ENCODE peak calls at places on chromosomes 3 and 15, in five cellular contexts. One of them, this sample, is unnamed.

GRCh38 chr3:66506154-66506553 is 5.3 kb upstream of the LRIG1 start:
- DNase-seq in osteoblast: no peak
- DNase-seq in RWPE2: no peak
- DNase-seq in lower lobe of right lung: no peak
- DNase-seq in foreskin keratinocyte: no peak
- DNase-seq in this sample: no peak

GRCh38 chr3:64184621-64185020 is 40.6 kb downstream of the PRICKLE2 start:
- DNase-seq in osteoblast: no peak
- DNase-seq in foreskin keratinocyte: peak; percentile 49
- DNase-seq in lower lobe of right lung: no peak
- DNase-seq in RWPE2: no peak
- DNase-seq in this sample: no peak

GRCh38 chr15:88390502-88390901 is 76.7 kb downstream of the MRPL46 start:
- DNase-seq in lower lobe of right lung: no peak
- DNase-seq in RWPE2: no peak
- DNase-seq in osteoblast: no peak
- DNase-seq in foreskin keratinocyte: no peak
- DNase-seq in this sample: no peak

GRCh38 chr3:8645717-8646116 is 1.1 kb upstream of the SSUH2 start:
- DNase-seq in foreskin keratinocyte: no peak
- DNase-seq in osteoblast: no peak
- DNase-seq in lower lobe of right lung: no peak
- DNase-seq in RWPE2: no peak
- DNase-seq in this sample: no peak

GRCh38 chr3:146655333-146655996 is 50.3 kb upstream of the PLSCR5 start:
- DNase-seq in osteoblast: no peak
- DNase-seq in lower lobe of right lung: no peak
- DNase-seq in RWPE2: no peak
- DNase-seq in foreskin keratinocyte: no peak
- DNase-seq in this sample: no peak

GRCh38 chr15:38224486-38224885 is 28.1 kb upstream of the SPRED1 start:
- DNase-seq in RWPE2: no peak
- DNase-seq in lower lobe of right lung: no peak
- DNase-seq in foreskin keratinocyte: no peak
- DNase-seq in osteoblast: no peak
- DNase-seq in this sample: no peak

GRCh38 chr3:88231632-88232031 is 81.9 kb downstream of the C3orf38 start:
- DNase-seq in RWPE2: no peak
- DNase-seq in osteoblast: no peak
- DNase-seq in lower lobe of right lung: no peak
- DNase-seq in foreskin keratinocyte: no peak
- DNase-seq in this sample: no peak

GRCh38 chr15:80475572-80475971 is 71.4 kb downstream of the ARNT2 start:
- DNase-seq in foreskin keratinocyte: no peak
- DNase-seq in osteoblast: no peak
- DNase-seq in RWPE2: no peak
- DNase-seq in lower lobe of right lung: no peak
- DNase-seq in this sample: no peak

GRCh38 chr3:118618247-118619040 is 416.2 kb downstream of the IGSF11 start:
- DNase-seq in lower lobe of right lung: no peak
- DNase-seq in RWPE2: no peak
- DNase-seq in foreskin keratinocyte: peak; percentile 14
- DNase-seq in osteoblast: no peak
- DNase-seq in this sample: no peak

GRCh38 chr15:42474857-42475256 is 16.1 kb downstream of the ZNF106 start:
- DNase-seq in foreskin keratinocyte: no peak
- DNase-seq in osteoblast: no peak
- DNase-seq in RWPE2: no peak
- DNase-seq in lower lobe of right lung: no peak
- DNase-seq in this sample: no peak

GRCh38 chr3:72261566-72262564 is 476.9 kb upstream of the PROK2 start:
- DNase-seq in RWPE2: no peak
- DNase-seq in lower lobe of right lung: no peak
- DNase-seq in foreskin keratinocyte: no peak
- DNase-seq in osteoblast: no peak
- DNase-seq in this sample: no peak

GRCh38 chr3:133488785-133489367 is 84.6 kb upstream of the CDV3 start:
- DNase-seq in RWPE2: no peak
- DNase-seq in foreskin keratinocyte: peak; percentile 44
- DNase-seq in osteoblast: peak; percentile 70
- DNase-seq in lower lobe of right lung: no peak
- DNase-seq in this sample: no peak

GRCh38 chr3:107561980-107562379 is 39.2 kb downstream of the BBX start:
- DNase-seq in foreskin keratinocyte: no peak
- DNase-seq in RWPE2: no peak
- DNase-seq in osteoblast: no peak
- DNase-seq in lower lobe of right lung: no peak
- DNase-seq in this sample: no peak

GRCh38 chr15:70763120-70763949 is at the start of gene UACA:
- DNase-seq in foreskin keratinocyte: peak; percentile 93
- DNase-seq in osteoblast: peak; percentile 98
- DNase-seq in RWPE2: peak; percentile 99
- DNase-seq in lower lobe of right lung: peak; percentile 89
- DNase-seq in this sample: peak; percentile 97

GRCh38 chr3:157582634-157582968 is 79.4 kb upstream of the VEPH1 start:
- DNase-seq in RWPE2: no peak
- DNase-seq in osteoblast: no peak
- DNase-seq in lower lobe of right lung: no peak
- DNase-seq in foreskin keratinocyte: no peak
- DNase-seq in this sample: no peak

GRCh38 chr3:12894629-12895028 is 53.3 kb upstream of the RPL32 start:
- DNase-seq in lower lobe of right lung: peak; percentile 41
- DNase-seq in RWPE2: no peak
- DNase-seq in foreskin keratinocyte: no peak
- DNase-seq in osteoblast: peak; percentile 3
- DNase-seq in this sample: peak; percentile 8

GRCh38 chr15:88655103-88655553 is 16.3 kb downstream of the ISG20 start:
- DNase-seq in lower lobe of right lung: no peak
- DNase-seq in foreskin keratinocyte: no peak
- DNase-seq in osteoblast: no peak
- DNase-seq in RWPE2: peak; percentile 58
- DNase-seq in this sample: no peak

GRCh38 chr3:168272343-168272984 is 176.7 kb upstream of the GOLIM4 start:
- DNase-seq in RWPE2: no peak
- DNase-seq in osteoblast: no peak
- DNase-seq in foreskin keratinocyte: no peak
- DNase-seq in lower lobe of right lung: no peak
- DNase-seq in this sample: no peak

GRCh38 chr3:52077900-52078299 is 21.5 kb upstream of the DUSP7 start:
- DNase-seq in RWPE2: no peak
- DNase-seq in lower lobe of right lung: no peak
- DNase-seq in osteoblast: peak; percentile 63
- DNase-seq in foreskin keratinocyte: no peak
- DNase-seq in this sample: no peak

GRCh38 chr15:78840661-78841060 is 29.4 kb upstream of the ADAMTS7 start:
- DNase-seq in osteoblast: peak; percentile 96
- DNase-seq in lower lobe of right lung: peak; percentile 49
- DNase-seq in RWPE2: no peak
- DNase-seq in foreskin keratinocyte: peak; percentile 35
- DNase-seq in this sample: no peak

GRCh38 chr3:185992801-185993467 is 55.1 kb upstream of the TRA2B start:
- DNase-seq in lower lobe of right lung: no peak
- DNase-seq in foreskin keratinocyte: no peak
- DNase-seq in RWPE2: no peak
- DNase-seq in osteoblast: no peak
- DNase-seq in this sample: no peak

GRCh38 chr3:56823984-56824703 is 22.4 kb upstream of the ARHGEF3 start:
- DNase-seq in osteoblast: no peak
- DNase-seq in lower lobe of right lung: no peak
- DNase-seq in RWPE2: no peak
- DNase-seq in foreskin keratinocyte: no peak
- DNase-seq in this sample: no peak

DNA sequence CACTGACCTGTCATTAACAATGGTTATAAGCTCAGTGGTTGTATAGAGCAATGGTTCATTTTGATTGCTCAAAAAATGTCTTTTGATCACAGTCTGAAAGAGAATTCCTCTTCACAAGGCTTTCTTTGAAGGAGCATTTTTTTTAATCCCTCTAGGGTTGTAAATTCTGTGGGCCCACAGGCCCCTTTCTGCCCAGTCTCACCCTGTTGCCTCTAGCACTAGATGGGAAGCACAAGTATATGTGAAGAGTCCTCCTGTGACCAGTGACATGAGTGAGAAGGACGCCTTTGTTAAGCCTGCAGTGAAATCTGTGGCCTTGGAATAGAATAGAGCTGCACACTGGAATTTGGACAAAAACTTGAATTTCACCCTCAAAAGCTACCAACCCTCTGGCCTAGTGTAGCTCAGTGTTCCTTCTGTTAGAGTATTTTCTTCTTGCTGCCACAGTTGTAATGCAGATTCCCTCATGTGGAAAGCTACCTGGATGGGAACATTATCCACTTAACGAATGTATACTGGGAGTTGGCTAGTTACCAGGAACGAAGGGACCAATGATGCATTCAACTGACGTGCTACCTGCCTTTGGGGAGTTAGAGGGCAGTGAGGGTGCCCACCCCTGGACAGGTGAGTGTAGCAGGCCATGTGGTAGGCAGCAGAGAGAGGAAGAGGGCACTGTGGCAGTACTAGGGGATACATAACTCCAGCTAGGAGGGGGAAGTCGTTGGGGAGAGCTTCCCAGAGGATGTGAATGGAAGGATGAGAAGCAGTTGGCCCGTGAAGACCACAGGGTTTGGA is 28.3 kb upstream of the RYR3 start:
- DNase-seq in lower lobe of right lung: no peak
- DNase-seq in foreskin keratinocyte: no peak
- DNase-seq in osteoblast: no peak
- DNase-seq in RWPE2: no peak
- DNase-seq in this sample: no peak
- H3K4me1 ChIP-seq in lower lobe of right lung: no peaks in the 10 kb centered on the region
- H3K4me1 ChIP-seq in foreskin keratinocyte: peaks cover 15% of the 10 kb centered on the region
- H3K4me1 ChIP-seq in osteoblast: peaks cover 16% of the 10 kb centered on the region
- H3K4me1 ChIP-seq in RWPE2: peaks cover 21% of the 10 kb centered on the region
- H3K4me1 ChIP-seq in this sample: no peaks in the 10 kb centered on the region

DNA sequence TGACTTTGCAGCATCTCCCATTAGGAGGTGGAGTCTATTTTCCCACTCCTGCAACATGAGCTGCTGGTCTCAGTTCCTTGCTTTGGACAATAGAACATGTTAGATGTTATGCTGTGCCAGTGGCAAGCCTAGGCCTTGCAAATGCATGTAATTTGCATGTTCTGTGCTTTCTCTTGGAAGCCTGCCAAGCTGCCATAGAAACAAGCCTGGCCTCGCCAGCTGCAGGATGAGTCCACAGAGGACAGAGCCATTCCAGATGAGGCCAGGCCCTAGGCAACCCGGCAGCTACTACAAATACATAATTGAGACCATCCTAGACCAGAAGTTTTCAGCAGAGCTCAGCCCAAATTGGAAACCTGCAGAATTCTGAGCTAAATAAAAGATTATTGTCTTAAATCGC is 39.6 kb downstream of the TRIM69 start:
- DNase-seq in RWPE2: no peak
- DNase-seq in foreskin keratinocyte: peak; percentile 51
- DNase-seq in lower lobe of right lung: no peak
- DNase-seq in osteoblast: no peak
- DNase-seq in this sample: no peak
- H3K27ac ChIP-seq in RWPE2: no peak overlapping the region
- H3K27ac ChIP-seq in foreskin keratinocyte: no peak overlapping the region
- H3K27ac ChIP-seq in lower lobe of right lung: no peak overlapping the region
- H3K27ac ChIP-seq in osteoblast: no peak overlapping the region
- H3K27ac ChIP-seq in this sample: no peak overlapping the region

GRCh38 chr3:100008081-100008698 is 106.1 kb downstream of the FILIP1L start:
- DNase-seq in RWPE2: no peak
- DNase-seq in foreskin keratinocyte: no peak
- DNase-seq in osteoblast: no peak
- DNase-seq in lower lobe of right lung: no peak
- DNase-seq in this sample: no peak
- H3K4me1 ChIP-seq in RWPE2: peaks cover 12% of the 10 kb centered on the region
- H3K4me1 ChIP-seq in foreskin keratinocyte: peaks cover 4% of the 10 kb centered on the region
- H3K4me1 ChIP-seq in osteoblast: peaks cover 18% of the 10 kb centered on the region
- H3K4me1 ChIP-seq in lower lobe of right lung: peaks cover 20% of the 10 kb centered on the region
- H3K4me1 ChIP-seq in this sample: peaks cover 54% of the 10 kb centered on the region

GRCh38 chr3:172063456-172064432 is 24.4 kb downstream of the FNDC3B start:
- DNase-seq in lower lobe of right lung: no peak
- DNase-seq in foreskin keratinocyte: no peak
- DNase-seq in osteoblast: no peak
- DNase-seq in RWPE2: no peak
- DNase-seq in this sample: no peak

GRCh38 chr3:172065967-172066762 is 26.8 kb downstream of the FNDC3B start:
- DNase-seq in lower lobe of right lung: no peak
- DNase-seq in RWPE2: no peak
- DNase-seq in foreskin keratinocyte: no peak
- DNase-seq in osteoblast: peak; percentile 86
- DNase-seq in this sample: no peak

GRCh38 chr3:172067837-172068440 is 28.6 kb downstream of the FNDC3B start:
- DNase-seq in foreskin keratinocyte: no peak
- DNase-seq in lower lobe of right lung: no peak
- DNase-seq in RWPE2: no peak
- DNase-seq in osteoblast: no peak
- DNase-seq in this sample: no peak

GRCh38 chr3:172066880-172067778 is 27.8 kb downstream of the FNDC3B start:
- DNase-seq in RWPE2: no peak
- DNase-seq in foreskin keratinocyte: no peak
- DNase-seq in lower lobe of right lung: no peak
- DNase-seq in osteoblast: no peak
- DNase-seq in this sample: no peak

GRCh38 chr3:172065534-172065933 is 26.2 kb downstream of the FNDC3B start:
- DNase-seq in RWPE2: no peak
- DNase-seq in foreskin keratinocyte: no peak
- DNase-seq in osteoblast: no peak
- DNase-seq in lower lobe of right lung: no peak
- DNase-seq in this sample: no peak
- H3K27ac ChIP-seq in RWPE2: peak overlapping the region; percentile 10
- H3K27ac ChIP-seq in foreskin keratinocyte: no peak overlapping the region
- H3K27ac ChIP-seq in osteoblast: peak overlapping the region; percentile 80
- H3K27ac ChIP-seq in lower lobe of right lung: no peak overlapping the region
- H3K27ac ChIP-seq in this sample: no peak overlapping the region

GRCh38 chr3:98884675-98885371 is 16.7 kb downstream of the DCBLD2 start:
- DNase-seq in lower lobe of right lung: no peak
- DNase-seq in osteoblast: peak; percentile 49
- DNase-seq in foreskin keratinocyte: no peak
- DNase-seq in RWPE2: no peak
- DNase-seq in this sample: no peak

GRCh38 chr3:98887684-98888083 is 13.8 kb downstream of the DCBLD2 start:
- DNase-seq in RWPE2: no peak
- DNase-seq in osteoblast: no peak
- DNase-seq in foreskin keratinocyte: no peak
- DNase-seq in lower lobe of right lung: no peak
- DNase-seq in this sample: no peak

GRCh38 chr3:98890181-98890882 is 11.2 kb downstream of the DCBLD2 start:
- DNase-seq in foreskin keratinocyte: no peak
- DNase-seq in lower lobe of right lung: no peak
- DNase-seq in osteoblast: no peak
- DNase-seq in RWPE2: no peak
- DNase-seq in this sample: no peak

GRCh38 chr3:98886525-98886924 is 15.0 kb downstream of the DCBLD2 start:
- DNase-seq in lower lobe of right lung: no peak
- DNase-seq in osteoblast: no peak
- DNase-seq in RWPE2: no peak
- DNase-seq in foreskin keratinocyte: no peak
- DNase-seq in this sample: no peak

GRCh38 chr3:98885851-98886250 is 15.6 kb downstream of the DCBLD2 start:
- DNase-seq in osteoblast: no peak
- DNase-seq in foreskin keratinocyte: no peak
- DNase-seq in RWPE2: no peak
- DNase-seq in lower lobe of right lung: no peak
- DNase-seq in this sample: no peak
- H3K4me1 ChIP-seq in osteoblast: peaks cover 68% of the 10 kb centered on the region
- H3K4me1 ChIP-seq in foreskin keratinocyte: peaks cover 55% of the 10 kb centered on the region
- H3K4me1 ChIP-seq in RWPE2: peaks cover 61% of the 10 kb centered on the region
- H3K4me1 ChIP-seq in lower lobe of right lung: peaks cover 7% of the 10 kb centered on the region
- H3K4me1 ChIP-seq in this sample: peaks cover 17% of the 10 kb centered on the region

This sample was measured in psoas muscle.